ENCODE peak calls at places on chromosomes 2 and 18, in nine cellular contexts. T is chondrocyte; G is AG09309; X is fibroblast of lung; S is CD4-positive, alpha-beta T cell; D is RWPE1; V is OCI-LY7; H is tibial artery; W is coronary artery. N is an unnamed sample.

GRCh38 chr2:9819551-9819950 is 23.7 kb upstream of the TAF1B start:
- DNase-seq in T (no peak), G (no peak), X (no peak), S (no peak), D (no peak), V (no peak), H (no peak), W (no peak), N (no peak)

GRCh38 chr2:96816127-96816835 is at the start of gene CNNM3:
- DNase-seq in T (peak), G (peak), X (peak), S (peak), D (peak), V (peak), H (peak), W (peak), N (peak)

GRCh38 chr2:106584304-106584954 is 97.3 kb downstream of the CD8B2 start:
- DNase-seq in T (no peak), G (no peak), X (no peak), S (no peak), D (no peak), V (no peak), H (no peak), W (no peak), N (no peak)

GRCh38 chr18:35324926-35325655 is 19.1 kb downstream of the ZNF24 start:
- DNase-seq in T (no peak), G (no peak), X (no peak), S (no peak), D (no peak), V (no peak), H (no peak), W (no peak), N (no peak)

GRCh38 chr2:50863218-50863617 is 168.7 kb downstream of the NRXN1 start:
- DNase-seq in T (no peak), G (no peak), X (no peak), S (no peak), D (no peak), V (peak), H (no peak), W (no peak), N (no peak)

GRCh38 chr18:58862851-58863538 is 1.7 kb upstream of the ZNF532 start:
- DNase-seq in T (no peak), G (no peak), X (peak), S (peak), D (peak), V (peak), H (peak), W (no peak), N (no peak)

GRCh38 chr2:134718956-134719814 is at the start of gene TMEM163:
- DNase-seq in T (no peak), G (no peak), X (no peak), S (no peak), D (no peak), V (no peak), H (no peak), W (no peak), N (no peak)

GRCh38 chr18:21389903-21390302 is 147.9 kb downstream of the GREB1L start:
- DNase-seq in T (no peak), G (no peak), X (no peak), S (no peak), D (no peak), V (no peak), H (no peak), W (no peak), N (no peak)

GRCh38 chr18:74252032-74252380 is 39.8 kb downstream of the CYB5A start:
- DNase-seq in T (no peak), G (no peak), X (peak), S (no peak), D (no peak), V (no peak), H (no peak), W (no peak), N (peak)

GRCh38 chr2:174477772-174478171 is 9.1 kb downstream of the GPR155 start:
- DNase-seq in T (no peak), G (no peak), X (no peak), S (no peak), D (no peak), V (no peak), H (no peak), W (no peak), N (no peak)

GRCh38 chr2:205427112-205427511 is 255.2 kb upstream of the NRP2 start:
- DNase-seq in T (no peak), G (peak), X (peak), S (no peak), D (no peak), V (no peak), H (no peak), W (no peak), N (no peak)

GRCh38 chr18:75216212-75216925 is 5.8 kb downstream of the TSHZ1 start:
- DNase-seq in T (no peak), G (no peak), X (no peak), S (no peak), D (no peak), V (no peak), H (no peak), W (no peak), N (no peak)

GRCh38 chr2:136980303-136980702 is 215.0 kb downstream of the THSD7B start:
- DNase-seq in T (peak), G (no peak), X (no peak), S (no peak), D (no peak), V (no peak), H (no peak), W (no peak), N (no peak)

GRCh38 chr2:9260411-9261037 is 53.9 kb downstream of the ASAP2 start:
- DNase-seq in T (no peak), G (no peak), X (no peak), S (no peak), D (no peak), V (no peak), H (no peak), W (no peak), N (no peak)

GRCh38 chr2:113200236-113200635 is 26.5 kb downstream of the PSD4 start:
- DNase-seq in T (no peak), G (no peak), X (no peak), S (no peak), D (no peak), V (no peak), H (peak), W (no peak), N (no peak)

GRCh38 chr2:237864940-237865622 is 5.7 kb downstream of the RAMP1 start:
- DNase-seq in T (no peak), G (no peak), X (peak), S (no peak), D (peak), V (no peak), H (peak), W (no peak), N (no peak)

GRCh38 chr18:40851014-40851429 is 1104.0 kb upstream of the PIK3C3 start:
- DNase-seq in T (no peak), G (no peak), X (peak), S (no peak), D (peak), V (no peak), H (no peak), W (no peak), N (no peak)

GRCh38 chr2:124024491-124025348 is at the start of gene CNTNAP5:
- DNase-seq in T (no peak), G (no peak), X (peak), S (no peak), D (peak), V (no peak), H (no peak), W (no peak), N (no peak)

GRCh38 chr2:15527074-15527739 is 33.9 kb downstream of the NBAS start:
- DNase-seq in T (no peak), G (no peak), X (no peak), S (no peak), D (no peak), V (no peak), H (no peak), W (no peak), N (no peak)

GRCh38 chr2:674319-674985 is 2.8 kb downstream of the TMEM18 start:
- DNase-seq in T (no peak), G (no peak), X (no peak), S (no peak), D (no peak), V (no peak), H (no peak), W (no peak), N (no peak)

GRCh38 chr2:17877811-17878221 is 651 bp upstream of the KCNS3 start:
- DNase-seq in T (no peak), G (no peak), X (no peak), S (no peak), D (no peak), V (peak), H (no peak), W (no peak), N (peak)

GRCh38 chr18:56433919-56434318 is 204.5 kb downstream of the TXNL1 start:
- DNase-seq in T (no peak), G (no peak), X (no peak), S (no peak), D (no peak), V (no peak), H (no peak), W (no peak), N (no peak)

GRCh38 chr18:77993188-77993981 is 743.7 kb downstream of the GALR1 start:
- DNase-seq in T (no peak), G (no peak), X (no peak), S (no peak), D (no peak), V (no peak), H (no peak), W (no peak), N (no peak)

GRCh38 chr2:16088035-16088696 is 147.8 kb downstream of the MYCN start:
- DNase-seq in T (no peak), G (no peak), X (no peak), S (no peak), D (no peak), V (no peak), H (no peak), W (no peak), N (no peak)

GRCh38 chr2:162072976-162073775 is 839 bp downstream of the DPP4 start:
- DNase-seq in T (peak), G (no peak), X (peak), S (no peak), D (no peak), V (no peak), H (no peak), W (no peak), N (no peak)

GRCh38 chr18:40485318-40485717 is 1469.7 kb upstream of the PIK3C3 start:
- DNase-seq in T (no peak), G (no peak), X (peak), S (no peak), D (no peak), V (no peak), H (no peak), W (no peak), N (no peak)

GRCh38 chr2:192043216-192043870 is 151.4 kb downstream of the TMEFF2 start:
- DNase-seq in T (no peak), G (no peak), X (no peak), S (no peak), D (no peak), V (no peak), H (no peak), W (no peak), N (no peak)

GRCh38 chr2:164841719-164842623 is at the start of gene COBLL1:
- DNase-seq in T (peak), G (no peak), X (peak), S (peak), D (peak), V (peak), H (peak), W (peak), N (peak)

GRCh38 chr2:164840458-164840929 is 1.1 kb downstream of the COBLL1 start:
- DNase-seq in T (no peak), G (no peak), X (no peak), S (no peak), D (peak), V (no peak), H (peak), W (peak), N (no peak)

GRCh38 chr2:164839914-164840457 is 1.6 kb downstream of the COBLL1 start:
- DNase-seq in T (no peak), G (no peak), X (peak), S (no peak), D (peak), V (no peak), H (no peak), W (no peak), N (no peak)

GRCh38 chr2:164842624-164842966 is 972 bp upstream of the COBLL1 start:
- DNase-seq in T (no peak), G (no peak), X (no peak), S (no peak), D (no peak), V (no peak), H (no peak), W (no peak), N (no peak)

DNA sequence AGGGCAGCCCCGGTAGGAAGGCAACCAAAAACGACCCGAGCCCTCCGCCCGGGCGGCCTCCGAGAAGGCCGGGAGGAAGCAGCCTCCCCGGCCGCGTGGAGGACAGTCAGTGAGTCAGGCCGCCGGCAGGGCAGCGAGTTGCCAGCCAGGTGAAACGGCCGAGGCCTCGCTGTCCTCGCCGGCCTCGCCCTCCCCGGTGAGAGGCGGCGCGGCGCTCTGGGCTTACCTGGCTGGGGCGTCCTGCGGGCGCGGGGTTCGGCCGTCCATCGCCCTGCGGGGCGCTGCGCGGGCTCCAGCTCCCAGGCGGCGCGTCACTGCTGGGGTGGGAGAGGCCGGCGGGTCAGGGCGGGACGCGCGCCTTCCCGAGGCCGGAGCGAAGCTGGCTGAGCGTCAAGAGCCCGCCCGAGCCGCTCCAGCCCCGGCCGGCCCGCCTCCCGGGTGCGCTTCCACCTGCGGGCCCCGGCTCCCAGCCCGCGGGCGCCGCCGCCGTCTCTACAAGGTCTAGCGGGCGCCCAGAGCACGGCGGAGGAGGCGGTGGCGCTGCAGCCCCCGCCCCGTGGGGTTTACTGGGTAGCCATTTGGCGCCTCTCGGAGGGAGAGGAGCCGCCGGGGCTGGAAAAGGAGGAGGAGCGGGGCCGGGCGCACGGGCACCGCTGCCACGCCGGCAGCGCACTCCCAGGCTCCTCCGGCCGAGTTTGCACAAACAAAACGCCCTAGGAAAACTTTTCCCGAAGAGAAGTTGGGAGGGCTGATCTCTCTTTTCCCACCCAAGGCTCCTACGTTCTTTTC is 499 bp downstream of the COBLL1 start:
- DNase-seq in T (peak), G (no peak), X (peak), S (no peak), D (peak), V (peak), H (peak), W (peak), N (peak)
- TF ChIP-seq CTCF in T (peak), G (no peak), X (no peak), S (no peak), D (no peak), V (no peak), H (no peak), W (no peak), N (no peak)

GRCh38 chr2:236291911-236292310 is 27.7 kb upstream of the ASB18 start:
- DNase-seq in T (no peak), G (no peak), X (no peak), S (no peak), D (no peak), V (no peak), H (no peak), W (no peak), N (no peak)
- TF ChIP-seq CTCF in T (no peak), G (no peak), X (no peak), S (no peak), D (no peak), V (no peak), H (no peak), W (no peak), N (no peak)

GRCh38 chr2:223865124-223865523 is 27.7 kb upstream of the AP1S3 start:
- DNase-seq in T (no peak), G (no peak), X (no peak), S (no peak), D (no peak), V (peak), H (no peak), W (no peak), N (no peak)
- TF ChIP-seq CTCF in T (no peak), G (no peak), X (no peak), S (no peak), D (no peak), V (no peak), H (no peak), W (no peak), N (no peak)

GRCh38 chr2:34851804-34852203 is 1252.7 kb upstream of the FAM98A start:
- DNase-seq in T (no peak), G (no peak), X (no peak), S (no peak), D (no peak), V (no peak), H (no peak), W (no peak), N (no peak)

GRCh38 chr2:34849827-34850226 is 1250.7 kb upstream of the FAM98A start:
- DNase-seq in T (no peak), G (no peak), X (no peak), S (no peak), D (no peak), V (no peak), H (no peak), W (no peak), N (no peak)

DNA sequence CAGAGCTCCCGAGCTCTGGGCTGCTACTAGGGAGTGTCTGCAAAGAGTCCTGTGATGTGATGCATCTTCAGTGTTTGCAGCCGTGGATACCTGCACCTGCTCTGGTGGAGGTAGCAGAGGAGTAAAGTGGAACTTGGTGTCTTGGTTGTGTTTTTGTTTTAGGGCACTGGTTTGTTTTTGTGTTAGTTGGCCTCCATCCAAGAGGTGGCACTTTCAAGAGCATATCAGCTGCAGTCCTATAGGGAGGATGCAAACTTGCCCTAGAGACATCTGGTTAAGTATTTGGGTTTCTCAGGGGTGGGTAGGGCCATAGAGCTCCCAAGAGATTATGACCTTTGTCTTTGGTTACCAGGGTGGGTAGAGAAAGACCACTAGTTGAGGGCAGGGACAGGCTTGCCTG is 1249.0 kb upstream of the FAM98A start:
- DNase-seq in T (no peak), G (no peak), X (no peak), S (no peak), D (no peak), V (no peak), H (no peak), W (no peak), N (no peak)
- TF ChIP-seq CTCF in T (no peak), G (no peak), X (no peak), S (no peak), D (no peak), V (no peak), H (no peak), W (no peak), N (no peak)

GRCh38 chr2:159976527-159977163 is 85.8 kb downstream of the PLA2R1 start:
- DNase-seq in T (no peak), G (no peak), X (no peak), S (no peak), D (no peak), V (no peak), H (no peak), W (no peak), N (no peak)

GRCh38 chr2:159971365-159972122 is 90.9 kb downstream of the PLA2R1 start:
- DNase-seq in T (no peak), G (no peak), X (no peak), S (no peak), D (no peak), V (peak), H (no peak), W (no peak), N (no peak)

GRCh38 chr2:159968282-159968900 is 94.0 kb downstream of the PLA2R1 start:
- DNase-seq in T (no peak), G (peak), X (peak), S (peak), D (peak), V (peak), H (no peak), W (no peak), N (no peak)

GRCh38 chr2:159973325-159973724 is 89.1 kb downstream of the PLA2R1 start:
- DNase-seq in T (no peak), G (no peak), X (no peak), S (no peak), D (no peak), V (no peak), H (no peak), W (no peak), N (no peak)
- TF ChIP-seq CTCF in T (no peak), G (no peak), X (no peak), S (no peak), D (no peak), V (no peak), H (no peak), W (no peak), N (no peak)